ENCODE peak calls at places on chromosomes 16 and 17, in six cellular contexts. C, X, R, P, Y and U are unnamed samples.
A peak's percentile ranks its signal among the peaks of the same experiment; 100 is the strongest.

GRCh38 chr16:49972280-49972679 is 52.7 kb upstream of the CNEP1R1 start:
- DNase-seq in C (no peak), X (no peak), R (no peak), P (no peak), Y (no peak), U (no peak)

GRCh38 chr17:40312131-40312731 is 3.3 kb downstream of the RARA start:
- DNase-seq in C (no peak), X (no peak), R (no peak), P (no peak), Y (no peak), U (no peak)

GRCh38 chr17:32588982-32589381 is 102.2 kb downstream of the CDK5R1 start:
- DNase-seq in C (peak; percentile 11), X (no peak), R (peak; percentile 12), P (peak; percentile 29), Y (no peak), U (peak; percentile 9)

GRCh38 chr17:39823407-39824054 is 40.6 kb downstream of the IKZF3 start:
- DNase-seq in C (no peak), X (no peak), R (no peak), P (peak; percentile 22), Y (no peak), U (no peak)

GRCh38 chr17:49224198-49224996 is 6.2 kb downstream of the PHOSPHO1 start:
- DNase-seq in C (no peak), X (peak; percentile 78), R (no peak), P (no peak), Y (no peak), U (no peak)

GRCh38 chr17:1331708-1332107 is 52.2 kb downstream of the TRARG1 start:
- DNase-seq in C (no peak), X (no peak), R (no peak), P (peak; percentile 62), Y (no peak), U (no peak)

GRCh38 chr16:11392041-11392581 is 46.9 kb downstream of the RMI2 start:
- DNase-seq in C (no peak), X (no peak), R (no peak), P (no peak), Y (no peak), U (no peak)

GRCh38 chr16:23712976-23713375 is at the start of gene ERN2:
- DNase-seq in C (no peak), X (peak; percentile 82), R (no peak), P (no peak), Y (no peak), U (no peak)

GRCh38 chr16:49441366-49441780 is 67.8 kb downstream of the C16orf78 start:
- DNase-seq in C (no peak), X (peak; percentile 68), R (no peak), P (no peak), Y (peak; percentile 71), U (no peak)

GRCh38 chr16:49282690-49283375 is 1.2 kb upstream of the CBLN1 start:
- DNase-seq in C (peak; percentile 12), X (peak; percentile 66), R (no peak), P (no peak), Y (no peak), U (peak; percentile 68)

GRCh38 chr17:72702136-72702735 is 390.3 kb downstream of the SLC39A11 start:
- DNase-seq in C (peak; percentile 91), X (no peak), R (peak; percentile 80), P (no peak), Y (no peak), U (no peak)

GRCh38 chr17:43779145-43780125 is 658 bp upstream of the DUSP3 start:
- DNase-seq in C (peak; percentile 58), X (no peak), R (peak; percentile 34), P (no peak), Y (no peak), U (no peak)

GRCh38 chr17:68511254-68511670 is 968 bp upstream of the PRKAR1A start:
- DNase-seq in C (no peak), X (no peak), R (no peak), P (no peak), Y (no peak), U (no peak)

GRCh38 chr16:8679156-8679555 is 4.7 kb downstream of the ABAT start:
- DNase-seq in C (no peak), X (no peak), R (no peak), P (no peak), Y (no peak), U (no peak)

GRCh38 chr16:83713597-83713996 is 94.2 kb upstream of the HSBP1 start:
- DNase-seq in C (no peak), X (no peak), R (no peak), P (peak; percentile 38), Y (no peak), U (no peak)

GRCh38 chr16:54000361-54000760 is 286.2 kb downstream of the IRX3 start:
- DNase-seq in C (no peak), X (no peak), R (no peak), P (no peak), Y (no peak), U (no peak)

GRCh38 chr16:88727871-88728270 is 21.6 kb downstream of the CTU2 start:
- DNase-seq in C (no peak), X (no peak), R (no peak), P (no peak), Y (no peak), U (no peak)

GRCh38 chr17:49564638-49565037 is 11.0 kb upstream of the NXPH3 start:
- DNase-seq in C (no peak), X (no peak), R (no peak), P (no peak), Y (no peak), U (no peak)

GRCh38 chr17:65025288-65025687 is 31.3 kb downstream of the GNA13 start:
- DNase-seq in C (no peak), X (no peak), R (no peak), P (no peak), Y (no peak), U (no peak)

GRCh38 chr16:89373355-89374110 is 116.8 kb downstream of the ANKRD11 start:
- DNase-seq in C (no peak), X (no peak), R (no peak), P (no peak), Y (no peak), U (no peak)

GRCh38 chr16:29984764-29985147 is 10.7 kb downstream of the HIRIP3 start:
- DNase-seq in C (no peak), X (no peak), R (no peak), P (no peak), Y (no peak), U (no peak)

GRCh38 chr16:78648517-78648916 is 549.1 kb downstream of the WWOX start:
- DNase-seq in C (no peak), X (no peak), R (no peak), P (no peak), Y (no peak), U (no peak)

GRCh38 chr16:87436225-87437172 is 44.4 kb downstream of the MAP1LC3B start:
- DNase-seq in C (no peak), X (no peak), R (no peak), P (no peak), Y (no peak), U (no peak)
- TF ChIP-seq ZNF274 in C (no peak), X (no peak), R (no peak), P (no peak), Y (no peak), U (no peak)

GRCh38 chr17:73877962-73878361 is 233.7 kb upstream of the SDK2 start:
- DNase-seq in C (no peak), X (no peak), R (no peak), P (no peak), Y (no peak), U (no peak)
- H3K9me3 ChIP-seq in C (no peaks in the 10 kb centered on the region), X (no peaks in the 10 kb centered on the region), R (no peaks in the 10 kb centered on the region), P (no peaks in the 10 kb centered on the region), Y (no peaks in the 10 kb centered on the region), U (no peaks in the 10 kb centered on the region)

DNA sequence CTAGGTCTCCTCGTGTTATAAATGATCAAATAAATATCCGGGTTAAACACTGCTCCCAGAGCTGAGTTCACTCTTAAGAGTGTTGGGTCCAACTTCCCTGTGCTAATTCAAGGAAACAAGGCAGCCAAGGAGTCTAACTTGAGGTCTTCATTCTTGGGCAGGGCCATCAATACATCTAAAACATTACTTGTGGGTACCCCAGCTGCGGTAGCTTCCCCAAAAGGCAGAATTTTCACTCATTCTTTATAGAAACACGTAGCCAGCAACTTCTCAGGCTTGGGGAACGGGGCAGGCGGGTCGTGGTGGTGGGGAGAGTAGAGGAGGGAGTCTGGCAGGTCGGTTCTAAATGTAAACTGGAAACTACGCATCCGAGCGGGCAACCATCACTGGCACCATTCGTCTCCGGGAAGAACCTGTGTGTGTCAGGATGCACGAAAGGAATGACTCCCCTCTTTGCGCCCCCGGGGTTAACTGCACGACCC is 660 bp upstream of the METTL9 start:
- DNase-seq in C (no peak), X (no peak), R (no peak), P (peak; percentile 36), Y (no peak), U (no peak)
- TF ChIP-seq ZNF274 in C (no peak), X (no peak), R (no peak), P (no peak), Y (no peak), U (no peak)

GRCh38 chr17:77708049-77708448 is 250.5 kb upstream of the TNRC6C start:
- DNase-seq in C (no peak), X (no peak), R (no peak), P (no peak), Y (no peak), U (no peak)
- H3K9me3 ChIP-seq in C (peaks cover 23% of the 10 kb centered on the region), X (peaks cover 33% of the 10 kb centered on the region), R (peaks cover 21% of the 10 kb centered on the region), P (peaks cover 2% of the 10 kb centered on the region), Y (peaks cover 2% of the 10 kb centered on the region), U (peaks cover 37% of the 10 kb centered on the region)

GRCh38 chr16:57356547-57356946 is 2.0 kb upstream of the CCL22 start:
- DNase-seq in C (no peak), X (no peak), R (no peak), P (no peak), Y (no peak), U (no peak)

GRCh38 chr16:57360321-57360935 is 1.8 kb downstream of the CCL22 start:
- DNase-seq in C (no peak), X (no peak), R (no peak), P (no peak), Y (no peak), U (no peak)

GRCh38 chr16:57355898-57356414 is 2.6 kb upstream of the CCL22 start:
- DNase-seq in C (no peak), X (no peak), R (no peak), P (no peak), Y (no peak), U (no peak)

GRCh38 chr16:57357330-57358151 is 1.0 kb upstream of the CCL22 start:
- DNase-seq in C (peak; percentile 46), X (no peak), R (no peak), P (no peak), Y (peak; percentile 60), U (no peak)

GRCh38 chr16:57358527-57359095 is at the start of gene CCL22:
- DNase-seq in C (no peak), X (no peak), R (no peak), P (no peak), Y (peak; percentile 45), U (no peak)
- TF ChIP-seq ZNF274 in C (no peak), X (no peak), R (no peak), P (no peak), Y (no peak), U (no peak)